ENCODE peak calls at places on chromosomes 5 and 9, in seven cellular contexts. N is colonic mucosa, P is IMR-90, Q is tibial nerve, I is psoas muscle, O is lower lobe of right lung, H is upper lobe of right lung. D is an unnamed sample.

GRCh38 chr9:118000581-118000980 is 296.4 kb downstream of the TLR4 start:
- DNase-seq in O (no peak), H (no peak), P (no peak), Q (no peak), N (no peak), I (no peak), D (no peak)

GRCh38 chr9:130382086-130382485 is 62.7 kb upstream of the ASS1 start:
- DNase-seq in I (no peak), N (no peak), O (no peak), H (no peak), Q (no peak), P (no peak), D (no peak)

GRCh38 chr9:4099961-4100360 is 199.9 kb downstream of the GLIS3 start:
- DNase-seq in H (no peak), I (no peak), P (no peak), N (no peak), O (no peak), Q (no peak), D (no peak)

GRCh38 chr9:127187231-127187956 is 65.0 kb upstream of the ANGPTL2 start:
- DNase-seq in I (peak; percentile 72), H (peak; percentile 32), O (peak; percentile 48), Q (peak; percentile 83), N (peak; percentile 45), P (peak; percentile 99), D (no peak)

GRCh38 chr5:154214236-154215106 is 23.9 kb downstream of the GALNT10 start:
- DNase-seq in P (peak; percentile 80), I (no peak), O (no peak), H (no peak), N (no peak), Q (no peak), D (no peak)

GRCh38 chr5:79512692-79513518 is 1.0 kb downstream of the HOMER1 start:
- DNase-seq in O (no peak), N (no peak), I (no peak), H (no peak), P (peak; percentile 27), Q (no peak), D (no peak)

GRCh38 chr5:162858770-162859169 is 578.6 kb upstream of the CCNG1 start:
- DNase-seq in N (no peak), Q (no peak), H (no peak), P (no peak), I (no peak), O (no peak), D (no peak)

GRCh38 chr5:35248843-35249780 is 18.8 kb upstream of the PRLR start:
- DNase-seq in N (no peak), I (no peak), P (peak; percentile 8), O (no peak), H (no peak), Q (no peak), D (no peak)

GRCh38 chr5:83785176-83785668 is 64.6 kb upstream of the HAPLN1 start:
- DNase-seq in H (no peak), Q (no peak), P (no peak), I (no peak), N (no peak), O (no peak), D (no peak)

GRCh38 chr5:172905346-172905756 is 53.9 kb upstream of the RPL26L1 start:
- DNase-seq in O (no peak), I (no peak), Q (no peak), N (no peak), P (no peak), H (no peak), D (no peak)

GRCh38 chr5:120151825-120152224 is 312.3 kb upstream of the PRR16 start:
- DNase-seq in P (no peak), Q (no peak), N (no peak), O (no peak), H (no peak), I (no peak), D (no peak)

GRCh38 chr9:109935406-109936087 is 155.5 kb downstream of the PALM2AKAP2 start:
- DNase-seq in N (no peak), P (no peak), I (no peak), Q (no peak), O (no peak), H (no peak), D (no peak)

GRCh38 chr5:166086568-166086967 is 2204.9 kb upstream of the WWC1 start:
- DNase-seq in N (no peak), O (no peak), I (no peak), H (no peak), P (no peak), Q (no peak), D (no peak)

GRCh38 chr9:134942421-134943119 is 24.9 kb upstream of the FCN1 start:
- DNase-seq in P (no peak), H (peak; percentile 46), I (no peak), O (no peak), N (no peak), Q (no peak), D (no peak)

GRCh38 chr5:142125963-142126362 is 17.4 kb downstream of the NDFIP1 start:
- DNase-seq in I (no peak), P (no peak), Q (no peak), N (no peak), H (no peak), O (no peak), D (no peak)

GRCh38 chr9:117763314-117763713 is 59.1 kb downstream of the TLR4 start:
- DNase-seq in O (no peak), I (no peak), H (no peak), P (no peak), N (no peak), Q (no peak), D (no peak)

GRCh38 chr5:73625905-73626811 is at the start of gene ARHGEF28:
- DNase-seq in H (peak; percentile 91), Q (no peak), I (peak; percentile 65), O (peak; percentile 82), N (peak; percentile 75), P (peak; percentile 28), D (peak; percentile 87)

DNA sequence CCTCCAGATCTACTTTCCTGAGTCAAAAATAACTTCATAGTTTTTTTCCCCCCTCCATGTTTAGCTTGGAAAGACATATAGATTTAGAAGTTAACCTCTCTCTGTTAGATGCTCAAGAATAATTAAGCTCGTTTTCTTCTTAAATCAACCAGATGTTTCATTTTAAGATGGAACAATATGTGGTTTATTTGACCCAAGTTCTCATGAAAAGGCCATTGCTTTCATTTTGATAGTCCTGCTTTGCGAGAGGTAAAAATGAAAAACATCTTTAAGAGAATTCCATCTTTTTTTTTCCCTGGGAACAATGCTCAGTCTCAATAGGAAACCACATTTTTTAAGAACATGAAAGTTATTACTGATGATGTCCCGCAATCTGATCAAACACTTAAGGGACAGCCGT is 27.8 kb upstream of the GAS1 start:
- DNase-seq in P (no peak), O (no peak), H (no peak), Q (no peak), N (no peak), I (no peak), D (no peak)
- H3K4me1 ChIP-seq in P (peaks cover 15% of the 10 kb centered on the region), O (no peaks in the 10 kb centered on the region), H (no peaks in the 10 kb centered on the region), Q (peaks cover 3% of the 10 kb centered on the region), N (no peaks in the 10 kb centered on the region), I (no peaks in the 10 kb centered on the region), D (no peaks in the 10 kb centered on the region)

GRCh38 chr9:113909421-113909820 is 33.3 kb downstream of the ZNF618 start:
- DNase-seq in I (no peak), Q (no peak), O (no peak), P (no peak), N (no peak), H (no peak), D (no peak)
- TF ChIP-seq CTCF in I (no peak), Q (no peak), O (no peak), P (no peak), N (no peak), H (no peak), D (no peak)

GRCh38 chr9:114172981-114173833 is 17.9 kb downstream of the COL27A1 start:
- DNase-seq in O (no peak), Q (no peak), P (peak; percentile 61), I (no peak), H (no peak), N (no peak), D (peak; percentile 72)
- H3K4me1 ChIP-seq in O (peaks cover 6% of the 10 kb centered on the region), Q (no peaks in the 10 kb centered on the region), P (peaks cover 42% of the 10 kb centered on the region), I (peaks cover 37% of the 10 kb centered on the region), H (peaks cover 3% of the 10 kb centered on the region), N (no peaks in the 10 kb centered on the region), D (no peaks in the 10 kb centered on the region)

GRCh38 chr9:122016789-122017188 is 76.3 kb downstream of the TTLL11 start:
- DNase-seq in I (no peak), O (no peak), N (no peak), Q (no peak), P (no peak), H (no peak), D (no peak)
- TF ChIP-seq CTCF in I (peak; percentile 16), O (peak; percentile 14), N (no peak), Q (peak; percentile 17), P (peak; percentile 35), H (peak; percentile 33), D (no peak)

DNA sequence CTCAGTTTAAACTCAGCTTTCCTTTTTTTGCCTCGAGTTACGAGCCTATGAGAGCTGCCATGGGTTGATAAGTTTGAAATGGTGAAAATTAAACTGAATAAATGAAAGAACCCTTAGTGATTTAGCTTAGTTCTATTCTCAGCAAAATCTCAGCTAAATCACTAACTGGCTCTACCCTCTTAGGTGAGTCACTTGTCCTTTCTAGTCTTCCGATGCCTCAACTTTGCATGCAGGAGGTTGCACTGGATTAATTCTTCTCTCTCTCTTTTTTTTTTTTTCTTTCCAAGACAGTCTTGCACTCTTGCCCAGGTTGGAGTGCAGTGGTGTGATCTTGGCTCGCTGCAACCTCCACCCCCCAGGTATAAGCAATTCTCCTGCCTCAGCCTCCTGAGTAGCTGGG is 83.9 kb downstream of the PAPPA start:
- DNase-seq in I (no peak), O (no peak), H (no peak), Q (no peak), N (no peak), P (no peak), D (no peak)
- H3K4me1 ChIP-seq in I (no peaks in the 10 kb centered on the region), O (peaks cover 4% of the 10 kb centered on the region), H (peaks cover 3% of the 10 kb centered on the region), Q (no peaks in the 10 kb centered on the region), N (no peaks in the 10 kb centered on the region), P (peaks cover 21% of the 10 kb centered on the region), D (no peaks in the 10 kb centered on the region)

GRCh38 chr5:95892784-95893354 is 68.8 kb downstream of the ELL2 start:
- DNase-seq in I (no peak), Q (no peak), P (no peak), O (no peak), H (no peak), N (peak; percentile 55), D (no peak)
- TF ChIP-seq CTCF in I (peak; percentile 41), Q (peak; percentile 26), P (peak; percentile 44), O (peak; percentile 41), H (peak; percentile 42), N (peak; percentile 44), D (peak; percentile 62)

GRCh38 chr5:115542651-115543364 is 1.8 kb downstream of the FEM1C start:
- DNase-seq in H (no peak), O (no peak), I (no peak), Q (no peak), P (no peak), N (no peak), D (no peak)

GRCh38 chr5:115542076-115542475 is 2.5 kb downstream of the FEM1C start:
- DNase-seq in I (no peak), O (no peak), P (peak; percentile 16), N (no peak), H (no peak), Q (no peak), D (no peak)

GRCh38 chr5:115544371-115545064 is at the start of gene FEM1C:
- DNase-seq in Q (peak; percentile 95), O (peak; percentile 99), P (peak; percentile 97), H (peak; percentile 99), I (peak; percentile 99), N (peak; percentile 99), D (peak; percentile 99)

GRCh38 chr5:115543931-115544370 is 624 bp downstream of the FEM1C start:
- DNase-seq in O (no peak), N (peak; percentile 66), Q (peak; percentile 60), I (no peak), H (no peak), P (peak; percentile 53), D (no peak)

GRCh38 chr5:115543365-115543700 is 1.2 kb downstream of the FEM1C start:
- DNase-seq in N (peak; percentile 67), H (no peak), P (no peak), Q (no peak), O (no peak), I (no peak), D (no peak)
- H3K4me1 ChIP-seq in N (no peaks in the 10 kb centered on the region), H (peaks cover 28% of the 10 kb centered on the region), P (peaks cover 2% of the 10 kb centered on the region), Q (no peaks in the 10 kb centered on the region), O (peaks cover 50% of the 10 kb centered on the region), I (peaks cover 35% of the 10 kb centered on the region), D (no peaks in the 10 kb centered on the region)

D was measured in right lobe of liver.